ENCODE peak calls at places on chromosomes 16 and 17, in five cellular contexts. N is RWPE1, I is thoracic aorta, O is PC-3, A is colonic mucosa. H is an unnamed sample.

GRCh38 chr17:76927577-76927976 is 59.4 kb downstream of the MGAT5B start:
- DNase-seq in A (no peak), N (no peak), I (no peak), O (no peak), H (no peak)

GRCh38 chr17:1577186-1577585 is 14.6 kb upstream of the PITPNA start:
- DNase-seq in I (peak; percentile 85), A (peak; percentile 70), N (peak; percentile 72), O (peak; percentile 77), H (peak; percentile 56)

GRCh38 chr17:17818088-17818526 is 18.7 kb downstream of the SREBF1 start:
- DNase-seq in I (no peak), O (peak; percentile 43), A (peak; percentile 62), N (no peak), H (no peak)

GRCh38 chr16:2473425-2473926 is 1.5 kb upstream of the TBC1D24 start:
- DNase-seq in N (no peak), O (peak; percentile 26), I (no peak), A (no peak), H (no peak)

GRCh38 chr16:55203570-55203969 is 120.4 kb upstream of the IRX6 start:
- DNase-seq in A (no peak), O (no peak), N (no peak), I (no peak), H (no peak)

GRCh38 chr17:78341559-78342437 is 18.1 kb downstream of the SOCS3 start:
- DNase-seq in N (peak; percentile 78), I (no peak), O (peak; percentile 82), A (peak; percentile 79), H (no peak)

GRCh38 chr17:17153709-17154108 is 52.4 kb downstream of the PLD6 start:
- DNase-seq in O (no peak), N (no peak), I (no peak), A (no peak), H (no peak)

GRCh38 chr17:49290690-49291326 is 60.2 kb upstream of the PHOSPHO1 start:
- DNase-seq in I (no peak), N (peak; percentile 31), O (peak; percentile 69), A (peak; percentile 34), H (no peak)

GRCh38 chr17:54221499-54221898 is 398.8 kb downstream of the KIF2B start:
- DNase-seq in N (no peak), O (no peak), I (no peak), A (no peak), H (no peak)

GRCh38 chr17:40023590-40024292 is 8.5 kb downstream of the CSF3 start:
- DNase-seq in A (peak; percentile 92), N (no peak), O (peak; percentile 82), I (no peak), H (no peak)

GRCh38 chr16:56013962-56014552 is 138.9 kb upstream of the CES5A start:
- DNase-seq in A (peak; percentile 22), I (no peak), O (peak; percentile 27), N (peak; percentile 39), H (peak; percentile 12)

GRCh38 chr17:16933317-16934132 is 38.4 kb downstream of the TNFRSF13B start:
- DNase-seq in N (no peak), I (no peak), A (no peak), O (peak; percentile 22), H (no peak)

GRCh38 chr17:77959216-77959925 is 868 bp downstream of the TNRC6C start:
- DNase-seq in A (no peak), N (peak; percentile 25), O (no peak), I (no peak), H (no peak)

GRCh38 chr17:4248504-4249277 is 15.1 kb downstream of the ANKFY1 start:
- DNase-seq in A (no peak), O (no peak), I (no peak), N (no peak), H (no peak)

GRCh38 chr17:4246674-4247073 is 17.1 kb downstream of the ANKFY1 start:
- DNase-seq in N (no peak), I (no peak), O (no peak), A (no peak), H (no peak)

GRCh38 chr17:4247361-4247980 is 16.3 kb downstream of the ANKFY1 start:
- DNase-seq in N (peak; percentile 76), I (no peak), A (no peak), O (peak; percentile 45), H (peak; percentile 80)

GRCh38 chr17:4249452-4250029 is 14.2 kb downstream of the ANKFY1 start:
- DNase-seq in O (peak; percentile 43), A (no peak), I (no peak), N (peak; percentile 58), H (no peak)

GRCh38 chr17:4247981-4248388 is 15.8 kb downstream of the ANKFY1 start:
- DNase-seq in N (peak; percentile 68), O (peak; percentile 62), A (peak; percentile 84), I (no peak), H (peak; percentile 86)
- H3K27ac ChIP-seq in N (peak overlapping the region; percentile 62), O (peak overlapping the region; percentile 79), A (peak overlapping the region; percentile 62), I (peak overlapping the region; percentile 12), H (peak overlapping the region; percentile 97)

GRCh38 chr17:21146362-21147021 is 19.7 kb downstream of the DHRS7B start:
- DNase-seq in O (no peak), N (no peak), I (no peak), A (no peak), H (no peak)
- H3K27ac ChIP-seq in O (no peak overlapping the region), N (no peak overlapping the region), I (no peak overlapping the region), A (no peak overlapping the region), H (no peak overlapping the region)

GRCh38 chr17:7931709-7932482 is at the start of the genes CNTROB and TRAPPC1:
- DNase-seq in O (peak; percentile 96), A (peak; percentile 100), I (peak; percentile 99), N (peak; percentile 99), H (peak; percentile 92)
- H3K27ac ChIP-seq in O (peak within 1 kb of the TSS; percentile 44), A (peak within 1 kb of the TSS; percentile 72), I (peak within 1 kb of the TSS; percentile 37), N (peak within 1 kb of the TSS; percentile 80), H (peak within 1 kb of the TSS; percentile 43)

GRCh38 chr17:7792611-7793010 is 41.4 kb upstream of the KDM6B start:
- DNase-seq in I (no peak), A (no peak), N (no peak), O (no peak), H (no peak)

GRCh38 chr17:7790150-7790549 is 43.9 kb upstream of the KDM6B start:
- DNase-seq in I (no peak), A (no peak), N (no peak), O (no peak), H (no peak)

GRCh38 chr17:7797976-7798375 is 36.0 kb upstream of the KDM6B start:
- DNase-seq in O (no peak), I (no peak), N (no peak), A (no peak), H (no peak)

GRCh38 chr17:7798839-7799238 is 35.2 kb upstream of the KDM6B start:
- DNase-seq in A (no peak), I (no peak), N (no peak), O (no peak), H (no peak)

DNA sequence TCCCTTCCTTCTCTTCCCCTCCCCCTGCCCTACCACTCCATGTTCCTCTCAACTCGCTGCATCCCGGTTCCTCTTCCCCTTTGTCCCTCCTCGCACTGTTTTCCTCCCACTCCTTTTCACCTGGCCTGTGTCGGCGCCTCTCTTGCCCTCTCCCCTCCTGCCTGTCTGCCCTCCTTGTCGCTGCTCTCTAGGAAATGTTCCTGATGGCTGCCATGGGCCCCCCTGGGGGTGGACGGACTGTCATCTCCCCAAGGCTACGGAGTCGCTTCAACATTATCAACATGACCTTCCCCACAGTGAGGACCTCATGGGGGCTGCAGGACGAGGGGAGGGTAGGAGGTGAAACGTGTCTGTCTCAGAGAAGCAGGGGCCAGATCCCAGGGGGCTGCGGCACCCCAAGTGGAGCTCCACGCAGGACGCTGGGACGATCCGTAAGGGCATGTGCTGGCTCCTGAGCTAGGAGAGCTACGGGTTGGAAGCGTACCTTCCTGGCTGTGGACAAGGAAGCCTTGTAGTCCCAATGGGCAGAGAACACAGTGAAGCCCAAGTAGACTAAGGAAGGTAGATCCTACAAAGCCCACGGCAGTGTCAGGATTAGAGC is 39.9 kb upstream of the KDM6B start:
- DNase-seq in I (no peak), A (no peak), N (no peak), O (no peak), H (no peak)
- H3K27ac ChIP-seq in I (no peak overlapping the region), A (no peak overlapping the region), N (no peak overlapping the region), O (no peak overlapping the region), H (no peak overlapping the region)

DNA sequence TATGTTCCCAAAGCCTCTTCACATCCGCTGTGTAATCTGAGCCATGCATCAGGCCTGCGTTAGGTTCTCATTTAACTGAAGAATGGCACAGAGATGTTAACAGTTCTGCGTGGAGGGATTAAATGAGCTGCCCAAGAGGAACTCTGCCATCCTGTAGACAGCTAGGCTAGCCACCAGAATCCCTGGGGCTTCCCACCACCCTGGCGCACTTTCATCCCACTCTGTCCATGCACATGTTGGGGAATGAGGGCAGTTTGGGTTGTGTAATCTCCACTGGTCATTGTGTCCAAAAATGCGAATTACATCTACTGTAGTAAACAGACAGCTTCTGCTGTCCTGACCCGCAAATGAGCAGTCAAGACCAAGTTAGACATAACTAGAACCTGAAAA is 1.0 kb upstream of the GLG1 start:
- DNase-seq in A (peak; percentile 23), I (no peak), O (no peak), N (no peak), H (no peak)
- H3K27ac ChIP-seq in A (no peak overlapping the region), I (peak overlapping the region; percentile 95), O (no peak overlapping the region), N (peak overlapping the region; percentile 22), H (no peak overlapping the region)

H was measured in epithelial cell of prostate.